ENCODE peak calls at places on chromosomes 12 and 14, in nine cellular contexts. T, G, X, R, V, S, K, N and U are unnamed samples.
A peak's percentile ranks its signal among the peaks of the same experiment; 100 is the strongest.

GRCh38 chr14:24634158-24634557 is at the start of gene GZMB:
- DNase-seq in T (no peak), G (no peak), X (no peak), R (peak; percentile 40), V (peak; percentile 14), S (no peak), K (peak; percentile 45), N (no peak), U (no peak)

GRCh38 chr14:106625181-106625580 is 1098.8 kb downstream of the TMEM121 start:
- DNase-seq in T (no peak), G (no peak), X (no peak), R (no peak), V (no peak), S (no peak), K (no peak), N (no peak), U (no peak)

GRCh38 chr12:102474438-102475064 is 5.8 kb downstream of the IGF1 start:
- DNase-seq in T (no peak), G (no peak), X (no peak), R (no peak), V (peak; percentile 62), S (no peak), K (no peak), N (no peak), U (no peak)

GRCh38 chr14:29475641-29476040 is 452.0 kb downstream of the PRKD1 start:
- DNase-seq in T (no peak), G (no peak), X (no peak), R (no peak), V (no peak), S (no peak), K (no peak), N (no peak), U (no peak)

GRCh38 chr12:19577131-19577530 is 137.8 kb downstream of the AEBP2 start:
- DNase-seq in T (no peak), G (no peak), X (no peak), R (no peak), V (no peak), S (peak; percentile 76), K (no peak), N (no peak), U (no peak)

GRCh38 chr14:24285351-24285750 is 14.0 kb upstream of the RABGGTA start:
- DNase-seq in T (no peak), G (no peak), X (no peak), R (no peak), V (no peak), S (no peak), K (no peak), N (no peak), U (no peak)

GRCh38 chr12:24505366-24506025 is 443.4 kb downstream of the BCAT1 start:
- DNase-seq in T (no peak), G (no peak), X (no peak), R (no peak), V (no peak), S (no peak), K (no peak), N (no peak), U (no peak)

GRCh38 chr14:100066984-100067383 is 1.8 kb downstream of the EVL start:
- DNase-seq in T (no peak), G (no peak), X (no peak), R (no peak), V (no peak), S (no peak), K (no peak), N (no peak), U (no peak)

GRCh38 chr12:96078281-96078761 is 42.9 kb upstream of the LTA4H start:
- DNase-seq in T (no peak), G (peak; percentile 41), X (peak; percentile 85), R (peak; percentile 29), V (peak; percentile 15), S (peak; percentile 89), K (no peak), N (no peak), U (no peak)

GRCh38 chr14:70096866-70097265 is 91.9 kb downstream of the SLC8A3 start:
- DNase-seq in T (no peak), G (no peak), X (no peak), R (no peak), V (peak; percentile 14), S (peak; percentile 3), K (no peak), N (peak; percentile 76), U (no peak)

GRCh38 chr12:47755655-47756562 is 2.8 kb downstream of the RAPGEF3 start:
- DNase-seq in T (no peak), G (no peak), X (peak; percentile 84), R (peak; percentile 76), V (no peak), S (no peak), K (peak; percentile 64), N (no peak), U (no peak)

GRCh38 chr14:64502476-64503183 is 1.0 kb downstream of the ZBTB25 start:
- DNase-seq in T (no peak), G (no peak), X (no peak), R (peak; percentile 43), V (peak; percentile 16), S (peak; percentile 52), K (peak; percentile 35), N (peak; percentile 62), U (peak; percentile 27)

GRCh38 chr14:99131632-99132271 is 140.2 kb downstream of the BCL11B start:
- DNase-seq in T (no peak), G (no peak), X (peak; percentile 56), R (peak; percentile 10), V (no peak), S (no peak), K (no peak), N (peak; percentile 35), U (no peak)

GRCh38 chr12:117484901-117485300 is 123.5 kb upstream of the NOS1 start:
- DNase-seq in T (no peak), G (no peak), X (no peak), R (no peak), V (no peak), S (no peak), K (no peak), N (no peak), U (no peak)

DNA sequence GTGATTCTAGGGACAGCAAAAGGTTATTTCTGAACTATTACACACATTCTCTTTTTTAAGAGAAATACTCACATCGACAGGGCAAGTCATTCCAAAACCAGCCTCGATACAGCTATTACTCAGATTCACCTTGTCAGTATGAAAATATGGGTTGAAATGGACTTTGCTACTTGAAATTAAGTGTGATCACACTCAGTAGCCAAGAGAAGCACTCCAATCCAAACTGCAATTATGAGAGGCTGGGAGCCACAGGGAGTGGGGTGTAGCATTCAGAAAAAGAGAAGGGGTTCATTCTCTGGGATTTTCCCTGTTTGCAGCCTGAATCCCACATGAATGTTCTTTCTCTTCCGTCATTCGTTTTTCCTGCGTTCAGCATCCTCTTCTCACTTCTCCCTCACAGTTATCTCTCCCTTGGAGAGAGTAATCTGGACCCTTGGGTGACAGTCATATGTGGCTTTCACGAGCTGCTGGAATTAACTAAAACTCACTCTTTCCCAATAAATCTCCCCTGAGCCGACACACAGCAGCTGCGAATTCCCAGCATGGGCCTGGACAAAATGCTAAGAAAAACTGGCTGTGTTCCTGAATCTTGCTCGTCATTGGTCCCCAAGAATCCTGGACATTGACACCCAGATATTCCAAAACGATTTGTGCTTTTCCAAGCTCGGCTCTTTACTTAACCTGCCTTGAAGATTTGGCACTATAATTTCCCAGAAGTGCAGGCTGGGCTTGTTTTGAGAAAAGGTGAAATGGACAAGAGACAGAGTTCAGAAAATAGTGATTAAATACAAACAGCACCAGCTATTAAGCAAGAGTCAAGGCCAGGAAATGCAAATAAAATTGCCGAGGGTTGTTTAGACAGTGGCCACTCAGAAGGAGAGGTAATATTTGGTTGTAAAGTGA is 199.5 kb upstream of the PLEKHG7 start:
- DNase-seq in T (no peak), G (no peak), X (no peak), R (no peak), V (no peak), S (no peak), K (peak; percentile 49), N (no peak), U (no peak)
- H3K27ac ChIP-seq in T (no peak overlapping the region), G (peak overlapping the region; percentile 34), X (peak overlapping the region; percentile 71), R (peak overlapping the region; percentile 83), V (peak overlapping the region; percentile 48), S (no peak overlapping the region), K (no peak overlapping the region), N (no peak overlapping the region), U (peak overlapping the region; percentile 2)

GRCh38 chr14:83044001-83044400 is 1510.3 kb upstream of the SEL1L start:
- DNase-seq in T (no peak), G (no peak), X (no peak), R (no peak), V (no peak), S (no peak), K (no peak), N (no peak), U (no peak)

GRCh38 chr14:83053022-83053710 is 1519.5 kb upstream of the SEL1L start:
- DNase-seq in T (no peak), G (no peak), X (no peak), R (no peak), V (no peak), S (no peak), K (no peak), N (no peak), U (no peak)

GRCh38 chr14:83042858-83043257 is 1509.2 kb upstream of the SEL1L start:
- DNase-seq in T (no peak), G (no peak), X (no peak), R (no peak), V (no peak), S (no peak), K (no peak), N (no peak), U (no peak)

DNA sequence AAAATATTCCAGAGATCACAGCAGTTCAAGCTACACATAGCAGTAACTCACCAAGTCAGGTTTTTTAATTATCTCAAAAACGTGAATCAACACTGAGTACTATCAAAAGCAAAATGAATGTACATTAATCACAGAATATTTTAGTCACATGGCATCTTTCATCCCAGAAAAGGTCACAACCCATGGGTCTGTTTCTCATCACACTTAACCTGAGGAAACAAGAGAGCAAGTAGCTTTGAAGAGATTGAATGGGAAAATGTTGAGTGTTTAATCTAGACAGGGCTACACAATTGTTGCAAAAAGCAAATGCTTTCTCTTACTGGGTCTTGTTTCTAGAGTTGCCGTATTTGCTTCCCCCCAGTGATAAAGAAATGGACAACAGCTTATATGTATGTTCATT is 1513.8 kb upstream of the SEL1L start:
- DNase-seq in T (no peak), G (no peak), X (no peak), R (no peak), V (no peak), S (no peak), K (no peak), N (no peak), U (no peak)
- H3K27ac ChIP-seq in T (no peak overlapping the region), G (no peak overlapping the region), X (no peak overlapping the region), R (no peak overlapping the region), V (no peak overlapping the region), S (no peak overlapping the region), K (no peak overlapping the region), N (no peak overlapping the region), U (no peak overlapping the region)

DNA sequence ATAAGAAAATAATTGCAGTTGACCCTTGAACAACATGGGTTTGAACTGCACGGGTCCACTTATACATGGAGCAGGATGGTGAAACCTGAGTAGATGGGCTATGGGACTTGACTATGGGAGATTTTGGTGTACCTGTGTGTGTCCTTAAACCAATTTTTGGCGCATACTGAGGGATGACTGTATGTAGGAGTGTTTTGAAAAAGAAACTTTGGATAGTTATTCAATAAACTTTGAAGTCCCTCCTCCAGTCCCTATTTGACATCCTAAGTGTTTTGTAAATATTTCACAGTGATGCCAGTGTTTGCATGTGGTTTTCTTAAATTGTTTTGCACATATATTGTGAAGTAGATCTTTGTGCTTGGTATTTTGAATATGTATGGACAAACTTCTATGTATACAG is 12.4 kb downstream of the KTN1 start:
- DNase-seq in T (no peak), G (no peak), X (no peak), R (no peak), V (no peak), S (no peak), K (no peak), N (no peak), U (no peak)
- H3K27ac ChIP-seq in T (no peak overlapping the region), G (no peak overlapping the region), X (no peak overlapping the region), R (no peak overlapping the region), V (no peak overlapping the region), S (no peak overlapping the region), K (no peak overlapping the region), N (no peak overlapping the region), U (no peak overlapping the region)

GRCh38 chr12:131211279-131211938 is 257.7 kb downstream of the ADGRD1 start:
- DNase-seq in T (no peak), G (no peak), X (peak; percentile 33), R (no peak), V (no peak), S (no peak), K (no peak), N (peak; percentile 46), U (no peak)
- H3K27ac ChIP-seq in T (no peak overlapping the region), G (no peak overlapping the region), X (no peak overlapping the region), R (no peak overlapping the region), V (no peak overlapping the region), S (no peak overlapping the region), K (no peak overlapping the region), N (no peak overlapping the region), U (no peak overlapping the region)